ENCODE peak calls at places on chromosomes 2 and 18, in eight cellular contexts. B is cardiac muscle cell, T is astrocyte, F is IMR-90, O is gastrocnemius medialis, Z is left ventricle myocardium inferior, I is stomach, L is sigmoid colon. U is an unnamed sample. For H3K4me1, the result is how much of the 10 kb centered on the place peaks cover.

GRCh38 chr2:146124741-146125140 is 1604.8 kb upstream of the ZEB2 start:
- DNase-seq in B (no peak), T (peak), F (peak), O (no peak), Z (no peak), I (no peak), L (no peak), U (no peak)

GRCh38 chr2:207531024-207531411 is 1.3 kb downstream of the CREB1 start:
- DNase-seq in B (no peak), T (no peak), F (no peak), O (no peak), Z (no peak), I (no peak), L (no peak), U (no peak)

GRCh38 chr2:146246017-146246733 is 1598.7 kb upstream of the ACVR2A start:
- DNase-seq in B (no peak), T (peak), F (peak), O (no peak), Z (no peak), I (no peak), L (no peak), U (no peak)

GRCh38 chr18:12749136-12749535 is 46.3 kb downstream of the PSMG2 start:
- DNase-seq in B (no peak), T (no peak), F (no peak), O (no peak), Z (no peak), I (no peak), L (no peak), U (no peak)

GRCh38 chr2:2264416-2264815 is 66.7 kb downstream of the MYT1L start:
- DNase-seq in B (no peak), T (no peak), F (no peak), O (no peak), Z (no peak), I (no peak), L (no peak), U (no peak)

GRCh38 chr2:237922641-237923361 is 44.0 kb upstream of the UBE2F start:
- DNase-seq in B (no peak), T (no peak), F (no peak), O (peak), Z (no peak), I (no peak), L (peak), U (no peak)

GRCh38 chr2:197306691-197307030 is 3.9 kb downstream of the ANKRD44 start:
- DNase-seq in B (no peak), T (no peak), F (no peak), O (peak), Z (peak), I (peak), L (peak), U (peak)

GRCh38 chr2:31764169-31764568 is 183.4 kb upstream of the SRD5A2 start:
- DNase-seq in B (no peak), T (no peak), F (no peak), O (peak), Z (no peak), I (no peak), L (no peak), U (no peak)

GRCh38 chr2:40760071-40760666 is 308.3 kb upstream of the SLC8A1 start:
- DNase-seq in B (peak), T (peak), F (peak), O (no peak), Z (no peak), I (no peak), L (peak), U (peak)

GRCh38 chr18:65214456-65214855 is 536.4 kb upstream of the CDH7 start:
- DNase-seq in B (no peak), T (no peak), F (no peak), O (no peak), Z (no peak), I (no peak), L (no peak), U (no peak)

GRCh38 chr2:56077352-56077915 is 106.4 kb upstream of the CCDC85A start:
- DNase-seq in B (peak), T (peak), F (peak), O (no peak), Z (no peak), I (no peak), L (no peak), U (no peak)

GRCh38 chr18:55328301-55328700 is 259.7 kb downstream of the TCF4 start:
- DNase-seq in B (no peak), T (peak), F (peak), O (no peak), Z (no peak), I (no peak), L (no peak), U (no peak)

GRCh38 chr2:72133721-72134407 is 13.8 kb downstream of the CYP26B1 start:
- DNase-seq in B (no peak), T (no peak), F (no peak), O (peak), Z (no peak), I (no peak), L (peak), U (no peak)

GRCh38 chr2:171703574-171704347 is 16.5 kb downstream of the DYNC1I2 start:
- DNase-seq in B (peak), T (peak), F (peak), O (no peak), Z (no peak), I (no peak), L (no peak), U (no peak)

GRCh38 chr2:52882974-52883373 is 884.6 kb upstream of the CHAC2 start:
- DNase-seq in B (no peak), T (no peak), F (no peak), O (no peak), Z (no peak), I (no peak), L (no peak), U (no peak)

GRCh38 chr2:25369439-25369838 is 27.7 kb upstream of the DNMT3A start:
- DNase-seq in B (no peak), T (no peak), F (no peak), O (no peak), Z (no peak), I (peak), L (no peak), U (no peak)

DNA sequence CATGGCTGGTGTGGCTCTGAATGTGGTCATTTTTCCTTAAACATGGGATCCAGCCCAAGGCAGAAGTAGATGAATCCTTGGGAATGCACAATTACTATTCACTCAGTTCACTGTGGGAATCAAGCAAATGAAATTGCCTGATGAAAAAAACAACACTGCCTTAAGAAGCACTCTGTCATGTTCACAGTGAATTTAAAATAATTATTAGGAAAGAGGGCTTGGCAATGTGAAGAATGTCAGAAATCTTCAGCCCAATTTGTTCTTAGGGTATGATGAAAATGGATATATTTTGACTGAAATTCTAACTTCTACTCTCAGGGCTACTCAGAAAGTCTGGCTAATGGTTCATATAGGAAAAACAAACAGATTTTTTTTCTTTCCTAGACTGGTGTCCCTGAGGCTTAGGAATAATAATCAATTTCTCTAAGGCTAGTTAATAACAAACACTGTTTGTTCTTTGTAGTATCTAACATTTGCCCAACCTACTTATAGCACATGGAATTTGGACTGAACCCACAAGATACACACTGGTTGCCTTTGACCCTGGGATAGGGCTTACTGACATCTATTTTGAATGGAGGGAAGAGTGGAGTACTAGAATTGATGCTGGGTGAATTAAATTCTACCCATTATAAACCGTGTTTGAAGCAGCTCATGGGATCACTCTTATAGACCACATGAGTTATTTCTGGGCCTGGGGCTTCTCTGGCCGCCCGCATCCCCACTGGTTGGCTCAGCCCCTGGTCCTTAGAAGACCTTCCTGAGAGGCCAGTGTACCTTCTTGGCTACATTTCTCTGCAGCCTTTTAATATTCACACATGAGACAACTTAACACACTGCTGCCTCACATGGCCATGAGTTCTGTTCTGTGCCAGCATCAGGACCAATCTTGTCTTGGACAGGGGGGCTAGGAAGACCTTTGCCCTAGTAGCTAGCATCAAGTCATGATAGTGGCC is 8.3 kb upstream of the MRPL33 start:
- DNase-seq in B (no peak), T (peak), F (peak), O (no peak), Z (no peak), I (no peak), L (no peak), U (no peak)
- H3K27ac ChIP-seq in B (no peak), T (no peak), F (no peak), O (no peak), Z (no peak), I (peak), L (no peak), U (no peak)

GRCh38 chr2:14451312-14451711 is 181.2 kb upstream of the LRATD1 start:
- DNase-seq in B (no peak), T (no peak), F (no peak), O (no peak), Z (no peak), I (no peak), L (no peak), U (no peak)
- TF ChIP-seq CTCF in B (no peak), T (no peak), F (no peak), O (no peak), Z (no peak), I (no peak), L (no peak), U (no peak)

GRCh38 chr2:119426801-119427395 is 4.8 kb upstream of the TMEM37 start:
- DNase-seq in B (no peak), T (no peak), F (no peak), O (no peak), Z (no peak), I (peak), L (peak), U (no peak)
- H3K4me1 ChIP-seq in B (under half), T (under half), F (under half), O (under half), Z (under half), I (half or more), L (under half), U (under half)

GRCh38 chr2:224151680-224152310 is 112.7 kb upstream of the SERPINE2 start:
- DNase-seq in B (no peak), T (no peak), F (no peak), O (no peak), Z (no peak), I (no peak), L (no peak), U (no peak)
- H3K27ac ChIP-seq in B (no peak), T (no peak), F (peak), O (no peak), Z (no peak), I (no peak), L (no peak), U (no peak)

DNA sequence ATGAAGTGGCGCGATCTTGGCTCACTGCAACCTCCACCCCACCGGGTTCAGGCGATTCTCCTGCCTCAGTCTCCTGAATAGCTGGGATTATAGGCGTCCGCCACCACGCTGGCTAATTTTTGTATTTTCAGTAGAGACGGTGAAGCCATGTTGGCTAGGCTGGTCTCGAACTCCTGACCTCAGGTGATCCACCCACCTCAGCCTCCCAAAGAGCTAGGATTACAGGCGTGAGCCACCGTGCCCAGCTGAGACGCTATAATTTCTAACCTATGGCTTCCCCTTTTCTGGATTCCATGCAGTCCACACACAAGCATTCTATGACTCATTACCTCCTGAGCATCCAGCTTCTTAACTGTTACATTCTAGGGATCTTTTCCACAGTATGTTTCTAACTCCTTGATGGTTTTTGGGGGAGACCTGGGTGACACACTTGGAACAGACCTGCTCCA is 11.9 kb upstream of the KCMF1 start:
- DNase-seq in B (no peak), T (peak), F (peak), O (no peak), Z (no peak), I (no peak), L (no peak), U (no peak)
- TF ChIP-seq CTCF in B (no peak), T (no peak), F (no peak), O (no peak), Z (no peak), I (no peak), L (no peak), U (no peak)